ENCODE peak calls at places on chromosomes 12 and 14, in seven cellular contexts. G is hepatocyte; O is neural crest cell; H is Daoy; U is ELR; X is stimulated activated CD4-positive, alpha-beta T cell treated with anti-CD3 and anti-CD28 coated beads, Interleukin-4, amount 100 ng/mL, for 24 hours; B is sciatic nerve. L is an unnamed sample.

GRCh38 chr12:75602111-75602510 is 90.7 kb upstream of the KRR1 start:
- DNase-seq in X (no peak), B (no peak), U (no peak), G (no peak), H (no peak), O (no peak), L (no peak)

GRCh38 chr12:145369-145960 is 68.5 kb downstream of the SLC6A12 start:
- DNase-seq in B (no peak), X (no peak), G (no peak), O (no peak), U (no peak), H (no peak), L (no peak)

GRCh38 chr12:69428351-69429048 is 41.7 kb upstream of the FRS2 start:
- DNase-seq in U (no peak), H (no peak), O (no peak), B (no peak), X (no peak), G (peak; percentile 33), L (no peak)

GRCh38 chr12:40336573-40337199 is 111.9 kb downstream of the LRRK2 start:
- DNase-seq in U (peak; percentile 10), X (no peak), H (no peak), B (no peak), O (no peak), G (peak; percentile 22), L (peak; percentile 53)

GRCh38 chr12:89328483-89329030 is 23.7 kb downstream of the DUSP6 start:
- DNase-seq in U (no peak), H (no peak), G (no peak), X (no peak), B (no peak), O (no peak), L (no peak)

GRCh38 chr12:93441111-93441616 is 583 bp downstream of the UBE2N start:
- DNase-seq in G (peak; percentile 66), B (peak; percentile 69), H (peak; percentile 40), X (peak; percentile 34), U (peak; percentile 55), O (no peak), L (peak; percentile 69)

GRCh38 chr12:132342322-132342721 is 12.9 kb upstream of the GALNT9 start:
- DNase-seq in G (no peak), O (no peak), H (no peak), B (no peak), U (no peak), X (no peak), L (peak; percentile 12)

GRCh38 chr14:90538716-90539495 is 142.1 kb downstream of the CALM1 start:
- DNase-seq in O (no peak), U (no peak), X (no peak), G (no peak), H (no peak), B (no peak), L (no peak)

GRCh38 chr12:92905811-92906554 is 23.1 kb downstream of the EEA1 start:
- DNase-seq in U (peak; percentile 10), X (no peak), B (no peak), O (no peak), H (no peak), G (no peak), L (no peak)

GRCh38 chr12:62299617-62300016 is 39.4 kb downstream of the USP15 start:
- DNase-seq in B (no peak), X (no peak), O (no peak), U (no peak), H (no peak), G (no peak), L (no peak)

GRCh38 chr12:60539592-60539991 is 943.8 kb downstream of the SLC16A7 start:
- DNase-seq in O (no peak), H (no peak), G (no peak), B (no peak), X (no peak), U (peak; percentile 0), L (peak; percentile 5)

GRCh38 chr14:83071888-83072501 is 1538.3 kb upstream of the SEL1L start:
- DNase-seq in X (no peak), G (peak; percentile 23), O (no peak), B (no peak), H (no peak), U (peak; percentile 20), L (peak; percentile 5)

GRCh38 chr12:43289412-43289811 is 262.6 kb downstream of the ADAMTS20 start:
- DNase-seq in X (no peak), O (no peak), H (no peak), B (no peak), U (no peak), G (no peak), L (peak; percentile 47)

GRCh38 chr12:27015730-27016076 is 1.5 kb upstream of the TM7SF3 start:
- DNase-seq in H (no peak), U (peak; percentile 71), X (no peak), G (peak; percentile 21), O (no peak), B (no peak), L (peak; percentile 69)

GRCh38 chr12:49296836-49297694 is 2.1 kb downstream of the PRPH start:
- DNase-seq in O (no peak), U (peak; percentile 72), G (peak; percentile 59), H (peak; percentile 87), X (no peak), B (no peak), L (peak; percentile 33)

GRCh38 chr12:10783252-10783651 is 19.2 kb downstream of the TAS2R7 start:
- DNase-seq in H (no peak), O (no peak), X (no peak), B (no peak), G (no peak), U (no peak), L (no peak)

GRCh38 chr14:75340921-75341320 is 62.3 kb downstream of the FOS start:
- DNase-seq in U (no peak), O (no peak), B (peak; percentile 82), G (peak; percentile 16), H (no peak), X (no peak), L (no peak)

GRCh38 chr14:92942576-92942975 is 19.6 kb downstream of the CHGA start:
- DNase-seq in X (no peak), B (no peak), U (no peak), H (no peak), O (no peak), G (no peak), L (no peak)

GRCh38 chr14:89669209-89669608 is 252.2 kb upstream of the FOXN3 start:
- DNase-seq in O (no peak), X (no peak), G (no peak), H (no peak), U (no peak), B (peak; percentile 60), L (no peak)

GRCh38 chr14:42961509-42961908 is 1354.8 kb downstream of the LRFN5 start:
- DNase-seq in U (no peak), B (no peak), X (no peak), O (no peak), H (no peak), G (no peak), L (no peak)

GRCh38 chr12:65948320-65949008 is 124.2 kb downstream of the HMGA2 start:
- DNase-seq in G (peak; percentile 81), H (peak; percentile 97), U (peak; percentile 97), X (no peak), O (no peak), B (peak; percentile 89), L (peak; percentile 95)

GRCh38 chr12:64568313-64568712 is 42.0 kb upstream of the RASSF3 start:
- DNase-seq in B (no peak), G (no peak), X (no peak), O (no peak), H (no peak), U (no peak), L (no peak)

GRCh38 chr12:2179953-2180736 is 127.4 kb downstream of the CACNA1C start:
- DNase-seq in X (no peak), U (peak; percentile 93), H (peak; percentile 94), G (peak; percentile 59), O (no peak), B (no peak), L (peak; percentile 99)

GRCh38 chr12:5506295-5506694 is 74.4 kb downstream of the NTF3 start:
- DNase-seq in X (no peak), O (no peak), G (no peak), B (no peak), U (no peak), H (no peak), L (no peak)

GRCh38 chr12:96336489-96336888 is 63.8 kb downstream of the CDK17 start:
- DNase-seq in U (no peak), O (no peak), B (no peak), H (no peak), X (no peak), G (no peak), L (no peak)

GRCh38 chr14:95875831-95876768 is 532 bp upstream of the TUNAR start:
- DNase-seq in O (peak; percentile 17), X (no peak), B (no peak), G (no peak), U (no peak), H (no peak), L (no peak)

GRCh38 chr12:132559652-132560420 is 50.5 kb downstream of the LRCOL1 start:
- DNase-seq in H (peak; percentile 70), X (peak; percentile 13), O (peak; percentile 57), G (peak; percentile 83), U (peak; percentile 56), B (no peak), L (peak; percentile 65)